ENCODE peak calls at places on chromosome 1, in six cellular contexts. Z is heart right ventricle; P is stimulated activated CD4-positive, alpha-beta T cell treated with anti-CD3 and anti-CD28 coated beads, Interleukin-1b, Interleukin-23, amount 100 ng/mL, for 4 hours; H is naive thymus-derived CD4-positive, alpha-beta T cell; C is naive thymus-derived CD8-positive, alpha-beta T cell; S is HT-29. W is an unnamed sample.

GRCh38 chr1:12380316-12381249 is 150.8 kb downstream of the VPS13D start:
- DNase-seq in Z (no peak), P (no peak), H (no peak), C (no peak), S (peak; percentile 44), W (no peak)

GRCh38 chr1:78758493-78758892 is 108.9 kb downstream of the IFI44 start:
- DNase-seq in Z (no peak), P (no peak), H (no peak), C (no peak), S (no peak), W (no peak)

GRCh38 chr1:234893725-234894630 is 234.7 kb downstream of the TOMM20 start:
- DNase-seq in Z (peak; percentile 46), P (no peak), H (no peak), C (no peak), S (no peak), W (no peak)

GRCh38 chr1:203636306-203636705 is 9.7 kb downstream of the ATP2B4 start:
- DNase-seq in Z (no peak), P (no peak), H (no peak), C (no peak), S (no peak), W (no peak)

GRCh38 chr1:191206808-191207207 is 729.1 kb upstream of the BRINP3 start:
- DNase-seq in Z (no peak), P (no peak), H (no peak), C (no peak), S (peak; percentile 10), W (no peak)

GRCh38 chr1:54011316-54012007 is 6.5 kb downstream of the LDLRAD1 start:
- DNase-seq in Z (no peak), P (no peak), H (no peak), C (no peak), S (no peak), W (no peak)

GRCh38 chr1:44276006-44276405 is 62.7 kb downstream of the DMAP1 start:
- DNase-seq in Z (no peak), P (no peak), H (no peak), C (no peak), S (no peak), W (no peak)

GRCh38 chr1:107935396-107936064 is 29.4 kb downstream of the VAV3 start:
- DNase-seq in Z (no peak), P (no peak), H (no peak), C (no peak), S (no peak), W (no peak)

GRCh38 chr1:235199441-235199840 is 38.4 kb upstream of the RBM34 start:
- DNase-seq in Z (no peak), P (no peak), H (no peak), C (no peak), S (no peak), W (no peak)